ENCODE peak calls at places on chromosomes 5 and 9, in four cellular contexts. G, Q, X and T are unnamed samples.

GRCh38 chr9:6428940-6429889 is 16.2 kb downstream of the UHRF2 start:
- DNase-seq in G (no peak), Q (no peak), X (no peak), T (no peak)

GRCh38 chr9:1871486-1872181 is 143.5 kb upstream of the SMARCA2 start:
- DNase-seq in G (no peak), Q (peak), X (no peak), T (no peak)

GRCh38 chr9:129907196-129907595 is 71.9 kb downstream of the USP20 start:
- DNase-seq in G (no peak), Q (no peak), X (no peak), T (no peak)

GRCh38 chr5:4361626-4362281 is 766.1 kb downstream of the IRX1 start:
- DNase-seq in G (no peak), Q (no peak), X (no peak), T (no peak)

GRCh38 chr5:128409401-128409800 is 128.6 kb downstream of the FBN2 start:
- DNase-seq in G (no peak), Q (no peak), X (no peak), T (no peak)

GRCh38 chr5:133907075-133907474 is 61.4 kb downstream of the C5orf15 start:
- DNase-seq in G (no peak), Q (no peak), X (no peak), T (no peak)

GRCh38 chr5:45277860-45278259 is 418.3 kb downstream of the HCN1 start:
- DNase-seq in G (no peak), Q (no peak), X (no peak), T (no peak)

GRCh38 chr9:91921371-91921770 is 28.7 kb downstream of the ROR2 start:
- DNase-seq in G (no peak), Q (no peak), X (no peak), T (no peak)

GRCh38 chr9:76219555-76220151 is 174.6 kb downstream of the RFK start:
- DNase-seq in G (no peak), Q (no peak), X (no peak), T (no peak)

GRCh38 chr9:119500072-119500771 is 131.0 kb upstream of the BRINP1 start:
- DNase-seq in G (no peak), Q (no peak), X (no peak), T (no peak)

GRCh38 chr5:147685991-147686390 is 96.5 kb downstream of the JAKMIP2 start:
- DNase-seq in G (no peak), Q (no peak), X (no peak), T (no peak)

GRCh38 chr5:135033026-135033861 is 784 bp downstream of the PITX1 start:
- DNase-seq in G (no peak), Q (no peak), X (no peak), T (no peak)

GRCh38 chr5:17302590-17302989 is 85.2 kb downstream of the BASP1 start:
- DNase-seq in G (no peak), Q (no peak), X (no peak), T (no peak)

GRCh38 chr5:19795218-19795617 is 192.8 kb downstream of the CDH18 start:
- DNase-seq in G (no peak), Q (no peak), X (no peak), T (no peak)

GRCh38 chr9:114452219-114453169 is 52.8 kb downstream of the WHRN start:
- DNase-seq in G (peak), Q (peak), X (no peak), T (no peak)

GRCh38 chr9:126682928-126683697 is 69.4 kb downstream of the LMX1B start:
- DNase-seq in G (no peak), Q (no peak), X (no peak), T (no peak)

GRCh38 chr5:133075572-133076536 is 24.0 kb downstream of the HSPA4 start:
- DNase-seq in G (no peak), Q (no peak), X (no peak), T (no peak)

GRCh38 chr5:143248822-143249579 is 154.5 kb downstream of the NR3C1 start:
- DNase-seq in G (no peak), Q (no peak), X (no peak), T (no peak)

GRCh38 chr9:254516-254915 is 39.9 kb downstream of the DOCK8 start:
- DNase-seq in G (no peak), Q (no peak), X (no peak), T (no peak)

GRCh38 chr9:5186416-5187169 is 1.2 kb upstream of the INSL6 start:
- DNase-seq in G (peak), Q (no peak), X (peak), T (no peak)

GRCh38 chr9:75108571-75108970 is 20.3 kb downstream of the OSTF1 start:
- DNase-seq in G (no peak), Q (no peak), X (no peak), T (peak)